ENCODE peak calls at places on chromosomes 13 and 19, in nine cellular contexts. P is NCI-H510A treated with DMSO at 0.1 percent for 48 hours; K is type B pancreatic cell; H is CD4-positive, alpha-beta memory T cell; M is choroid plexus epithelial cell; Y is SK-MEL-5; A is anterior cingulate cortex; X is stimulated activated CD4-positive, alpha-beta T cell treated with anti-CD3 and anti-CD28 coated beads, TNF-alpha, amount 100 ng/mL, for 48 hours; Q is HFFc6. S is an unnamed sample.

GRCh38 chr13:32036762-32037161 is 5.2 kb downstream of the FRY start:
- DNase-seq in X (no peak), A (no peak), H (no peak), P (no peak), Q (no peak), Y (no peak), M (no peak), K (no peak), S (no peak)

GRCh38 chr13:114108894-114109293 is 23.5 kb downstream of the RASA3 start:
- DNase-seq in Y (no peak), A (no peak), H (no peak), Q (no peak), X (no peak), M (no peak), K (no peak), P (no peak), S (no peak)

GRCh38 chr19:47438793-47439220 is 19.5 kb upstream of the MEIS3 start:
- DNase-seq in M (no peak), Y (peak; percentile 36), A (no peak), X (no peak), H (no peak), P (no peak), K (no peak), Q (no peak), S (no peak)

GRCh38 chr19:51919606-51920005 is 7.7 kb upstream of the ZNF613 start:
- DNase-seq in K (no peak), A (no peak), H (no peak), Q (no peak), M (no peak), Y (no peak), P (no peak), X (no peak), S (no peak)

GRCh38 chr19:46840157-46840942 is 10.3 kb downstream of the AP2S1 start:
- DNase-seq in M (peak; percentile 80), X (no peak), Y (peak; percentile 75), K (no peak), Q (no peak), H (peak; percentile 60), A (no peak), P (peak; percentile 84), S (no peak)

GRCh38 chr13:113090415-113090770 is 15.2 kb upstream of the F7 start:
- DNase-seq in Q (no peak), M (no peak), H (no peak), A (no peak), X (no peak), P (no peak), Y (no peak), K (no peak), S (no peak)

GRCh38 chr19:5954293-5954692 is 23.6 kb downstream of the RANBP3 start:
- DNase-seq in X (no peak), Q (no peak), A (no peak), M (no peak), K (no peak), P (no peak), Y (no peak), H (no peak), S (no peak)

GRCh38 chr13:30289533-30289932 is 17.8 kb downstream of the KATNAL1 start:
- DNase-seq in X (no peak), M (no peak), K (no peak), H (no peak), Y (no peak), A (no peak), Q (no peak), P (no peak), S (no peak)

GRCh38 chr19:49326165-49326704 is 1.2 kb upstream of the SLC6A16 start:
- DNase-seq in Q (no peak), M (no peak), X (no peak), P (no peak), A (no peak), Y (no peak), H (no peak), K (no peak), S (no peak)

S was measured in occipital lobe.